ENCODE peak calls at places on chromosome 7, in four cellular contexts. E, Q, P and W are unnamed samples.

GRCh38 chr7:79272066-79272669 is 181.3 kb downstream of the MAGI2 start:
- DNase-seq in E (peak), P (peak), Q (no peak), W (peak)

GRCh38 chr7:20064181-20064970 is 152.8 kb downstream of the MACC1 start:
- DNase-seq in P (no peak), E (no peak), Q (no peak), W (no peak)

GRCh38 chr7:104371216-104371796 is 42.9 kb downstream of the LHFPL3 start:
- DNase-seq in P (no peak), Q (no peak), E (no peak), W (no peak)

GRCh38 chr7:20839987-20840386 is 53.3 kb upstream of the SP8 start:
- DNase-seq in E (no peak), Q (no peak), P (no peak), W (no peak)

GRCh38 chr7:33748793-33749192 is 156.5 kb upstream of the BMPER start:
- DNase-seq in P (no peak), Q (no peak), E (no peak), W (no peak)

GRCh38 chr7:2471396-2471795 is 4.8 kb downstream of the GRIFIN start:
- DNase-seq in E (no peak), Q (no peak), P (no peak), W (no peak)

GRCh38 chr7:21616796-21617436 is 74.1 kb downstream of the DNAH11 start:
- DNase-seq in E (no peak), Q (no peak), P (no peak), W (peak)

GRCh38 chr7:15709978-15710377 is 23.5 kb upstream of the MEOX2 start:
- DNase-seq in E (no peak), Q (no peak), P (no peak), W (no peak)

GRCh38 chr7:23044581-23044980 is 30.7 kb upstream of the HYCC1 start:
- DNase-seq in Q (no peak), P (no peak), E (no peak), W (no peak)

DNA sequence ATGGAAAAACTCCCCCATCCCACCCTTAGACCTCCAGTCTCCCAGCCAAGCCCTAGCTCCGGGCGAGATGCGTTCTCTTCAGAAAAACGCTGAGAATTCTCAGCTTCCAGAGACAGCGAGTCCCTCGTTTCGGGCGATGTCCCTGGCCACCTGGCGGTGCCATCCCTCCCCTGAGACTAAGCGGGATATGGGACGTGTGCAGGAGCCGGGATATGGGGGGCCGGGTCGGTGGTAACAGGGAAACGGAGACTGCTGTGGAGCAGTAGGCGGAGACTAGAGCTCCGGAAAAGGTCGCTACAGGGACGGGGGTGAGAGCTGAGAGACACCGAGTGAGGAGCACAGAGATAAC is 435 bp upstream of the STRIP2 start:
- DNase-seq in Q (no peak), P (peak), E (peak), W (no peak)
- TF ChIP-seq SUZ12 in Q (no peak), P (no peak), E (no peak), W (no peak)

GRCh38 chr7:139704308-139704879 is 73.4 kb downstream of the HIPK2 start:
- DNase-seq in E (no peak), Q (no peak), P (no peak), W (no peak)
- TF ChIP-seq SUZ12 in E (no peak), Q (no peak), P (no peak), W (no peak)

DNA sequence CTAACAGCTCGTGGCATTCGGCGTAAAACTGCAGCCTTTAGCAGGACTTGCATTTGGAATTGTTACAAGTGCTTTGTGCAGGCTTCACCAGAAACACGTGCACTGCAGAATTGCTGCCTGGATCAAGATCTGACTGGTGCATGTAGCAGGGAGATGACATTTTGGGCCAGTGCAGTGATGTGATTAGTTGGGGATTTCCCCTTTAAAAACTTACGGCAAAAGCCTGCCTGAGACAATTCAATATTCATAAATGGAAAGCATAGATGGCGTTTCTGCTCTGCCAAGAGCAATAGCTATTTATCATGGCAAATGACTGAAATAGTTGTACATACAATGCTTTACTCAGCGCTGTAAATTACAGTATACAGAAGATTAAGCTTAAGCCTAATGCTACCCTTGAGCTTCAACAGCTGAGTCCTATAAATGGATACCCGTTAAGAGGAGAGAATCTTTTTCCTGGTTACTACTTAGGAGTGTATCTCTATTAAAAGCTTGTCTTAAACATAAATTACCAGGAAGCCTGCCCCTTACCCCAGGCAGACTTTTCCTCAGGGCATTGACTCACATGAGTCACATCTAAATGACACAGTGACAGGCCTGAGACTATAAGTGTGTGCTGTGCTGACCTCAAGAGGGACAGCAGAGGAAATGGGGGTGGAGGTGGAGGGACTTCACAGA is 106.3 kb downstream of the ATXN7L1 start:
- DNase-seq in E (no peak), P (no peak), Q (no peak), W (no peak)
- TF ChIP-seq SUZ12 in E (no peak), P (no peak), Q (no peak), W (no peak)

GRCh38 chr7:1459930-1460756 is 873 bp upstream of the MICALL2 start:
- DNase-seq in Q (no peak), E (no peak), P (no peak), W (no peak)

GRCh38 chr7:1461640-1462375 is 2.5 kb upstream of the MICALL2 start:
- DNase-seq in P (no peak), E (no peak), Q (no peak), W (no peak)

GRCh38 chr7:1458676-1459511 is at the start of gene MICALL2:
- DNase-seq in E (no peak), P (peak), Q (no peak), W (peak)

GRCh38 chr7:1459512-1459892 is 232 bp upstream of the MICALL2 start:
- DNase-seq in Q (peak), E (peak), P (peak), W (peak)

DNA sequence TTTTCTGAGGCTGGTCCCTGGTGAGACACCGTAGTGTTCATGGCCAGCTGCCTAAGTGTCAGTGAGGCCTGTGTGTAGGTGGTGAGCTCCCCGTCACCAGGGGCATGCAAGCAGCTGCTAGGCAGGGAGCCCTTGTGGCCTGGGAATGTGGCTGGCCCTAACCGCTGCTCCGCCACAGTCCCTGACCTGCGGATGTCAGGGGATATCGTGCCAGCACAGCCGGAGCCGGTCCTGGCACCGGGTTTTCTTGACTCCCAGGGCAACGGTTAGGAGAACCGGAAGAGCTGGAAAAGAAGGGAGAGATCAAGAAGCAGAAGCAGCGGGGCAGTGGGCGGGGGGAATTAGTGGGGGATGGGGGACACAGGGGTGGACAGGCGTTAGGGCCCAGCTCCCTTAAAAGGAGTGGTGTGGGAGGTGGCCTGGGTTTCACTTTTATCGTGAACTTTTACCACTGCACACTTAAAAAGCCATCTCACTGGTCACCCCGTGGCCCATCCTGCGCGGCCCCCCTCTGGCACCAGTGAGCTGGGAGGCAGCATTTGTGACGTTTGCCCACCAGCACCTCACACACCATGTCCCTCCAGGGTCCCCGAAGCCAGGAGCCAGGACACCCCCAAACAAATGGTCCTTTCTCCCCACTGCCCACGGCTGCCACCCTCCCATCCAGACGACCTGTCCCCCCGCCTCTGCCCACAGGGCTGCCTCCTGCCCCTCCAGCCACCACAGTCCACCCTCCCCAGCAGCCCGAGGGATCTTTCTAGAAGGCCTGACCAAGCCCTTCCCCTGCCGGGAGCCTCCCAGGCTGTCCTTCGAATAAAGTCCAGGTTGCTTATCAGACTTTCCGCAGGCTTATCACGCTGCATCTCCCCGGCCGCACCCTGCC is 1.7 kb upstream of the MICALL2 start:
- DNase-seq in Q (no peak), E (no peak), P (peak), W (no peak)
- TF ChIP-seq SUZ12 in Q (no peak), E (no peak), P (no peak), W (no peak)

GRCh38 chr7:117916309-117916708 is 43.1 kb upstream of the CTTNBP2 start:
- DNase-seq in E (no peak), P (no peak), Q (no peak), W (no peak)
- TF ChIP-seq SUZ12 in E (no peak), P (no peak), Q (no peak), W (no peak)

DNA sequence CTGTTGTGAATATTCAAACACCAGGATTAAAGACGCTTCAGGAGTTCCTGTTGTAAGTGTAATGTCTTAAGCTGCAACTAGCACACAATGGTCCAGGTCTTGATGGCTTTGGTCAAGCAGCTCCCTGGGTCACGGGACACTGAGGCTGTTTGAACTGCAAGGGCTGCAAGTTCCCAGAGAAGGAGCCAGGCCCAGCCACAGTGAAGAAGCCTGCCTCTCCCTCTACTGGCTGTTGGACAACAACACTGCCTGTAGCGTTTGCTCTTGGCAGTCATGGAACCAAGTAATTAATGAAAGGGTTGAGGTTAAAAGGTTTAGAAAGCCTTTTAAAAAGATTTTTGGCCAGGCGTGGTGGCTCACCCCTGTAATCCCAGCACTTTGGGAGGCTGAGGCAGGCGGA is 31.9 kb upstream of the GUSB start:
- DNase-seq in P (peak), Q (peak), E (peak), W (peak)
- TF ChIP-seq SUZ12 in P (no peak), Q (no peak), E (no peak), W (no peak)

DNA sequence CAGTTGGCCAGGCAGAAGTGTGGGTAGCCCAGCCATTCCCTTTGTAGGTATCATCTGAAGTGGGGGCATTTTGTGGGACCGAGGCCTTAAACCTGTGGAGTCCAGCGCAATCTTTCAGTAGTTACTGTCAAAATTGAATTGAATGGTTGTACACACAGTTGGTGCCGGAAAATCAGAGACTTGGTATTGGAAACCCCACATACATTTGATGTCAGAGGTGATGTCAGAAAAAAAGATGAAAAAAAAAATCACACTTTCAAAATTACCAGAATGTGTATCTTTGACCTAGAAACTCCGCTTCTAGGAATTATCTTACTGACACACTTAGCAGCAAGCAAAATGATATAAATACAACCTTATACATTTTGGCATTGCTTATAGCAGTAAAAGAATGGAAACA is 153.9 kb upstream of the PLXNA4 start:
- DNase-seq in E (no peak), P (no peak), Q (no peak), W (no peak)
- TF ChIP-seq SUZ12 in E (no peak), P (no peak), Q (no peak), W (no peak)